ENCODE peak calls at places on chromosome 11, in five cellular contexts. One of them, this sample, is unnamed.

GRCh38 chr11:95680169-95680929 is 109.2 kb downstream of the FAM76B start:
- DNase-seq in tibial nerve: no peak
- DNase-seq in lower leg skin: no peak
- DNase-seq in ovary: no peak
- DNase-seq in adrenal gland: no peak
- DNase-seq in this sample: no peak

GRCh38 chr11:8003187-8003586 is 16.1 kb downstream of the EIF3F start:
- DNase-seq in tibial nerve: no peak
- DNase-seq in lower leg skin: peak
- DNase-seq in ovary: no peak
- DNase-seq in adrenal gland: peak
- DNase-seq in this sample: no peak

GRCh38 chr11:108672113-108672512 is 7.2 kb downstream of the DDX10 start:
- DNase-seq in tibial nerve: no peak
- DNase-seq in lower leg skin: no peak
- DNase-seq in ovary: peak
- DNase-seq in adrenal gland: no peak
- DNase-seq in this sample: no peak

GRCh38 chr11:128733440-128734115 is 39.7 kb downstream of the FLI1 start:
- DNase-seq in tibial nerve: no peak
- DNase-seq in lower leg skin: peak
- DNase-seq in ovary: no peak
- DNase-seq in adrenal gland: no peak
- DNase-seq in this sample: no peak

GRCh38 chr11:134585666-134586285 is 173.7 kb upstream of the B3GAT1 start:
- DNase-seq in tibial nerve: no peak
- DNase-seq in lower leg skin: no peak
- DNase-seq in ovary: no peak
- DNase-seq in adrenal gland: peak
- DNase-seq in this sample: no peak

GRCh38 chr11:19656140-19656541 is 56.5 kb upstream of the NAV2 start:
- DNase-seq in tibial nerve: no peak
- DNase-seq in lower leg skin: peak
- DNase-seq in ovary: no peak
- DNase-seq in adrenal gland: no peak
- DNase-seq in this sample: no peak

GRCh38 chr11:125999234-125999880 is 53.5 kb downstream of the VSIG10L2 start:
- DNase-seq in tibial nerve: no peak
- DNase-seq in lower leg skin: no peak
- DNase-seq in ovary: no peak
- DNase-seq in adrenal gland: no peak
- DNase-seq in this sample: no peak

GRCh38 chr11:93662177-93662575 is 694 bp downstream of the CEP295 start:
- DNase-seq in tibial nerve: no peak
- DNase-seq in lower leg skin: no peak
- DNase-seq in ovary: no peak
- DNase-seq in adrenal gland: no peak
- DNase-seq in this sample: no peak

GRCh38 chr11:8250981-8251620 is 12.6 kb downstream of the LMO1 start:
- DNase-seq in tibial nerve: peak
- DNase-seq in lower leg skin: peak
- DNase-seq in ovary: no peak
- DNase-seq in adrenal gland: peak
- DNase-seq in this sample: no peak

GRCh38 chr11:84398017-84398626 is 1112.0 kb upstream of the CCDC90B start:
- DNase-seq in tibial nerve: no peak
- DNase-seq in lower leg skin: no peak
- DNase-seq in ovary: no peak
- DNase-seq in adrenal gland: peak
- DNase-seq in this sample: no peak

GRCh38 chr11:109034341-109034696 is 369.4 kb downstream of the DDX10 start:
- DNase-seq in tibial nerve: no peak
- DNase-seq in lower leg skin: no peak
- DNase-seq in ovary: no peak
- DNase-seq in adrenal gland: no peak
- DNase-seq in this sample: no peak

GRCh38 chr11:34205326-34206035 is 100.1 kb downstream of the NAT10 start:
- DNase-seq in tibial nerve: no peak
- DNase-seq in lower leg skin: no peak
- DNase-seq in ovary: no peak
- DNase-seq in adrenal gland: no peak
- DNase-seq in this sample: no peak

GRCh38 chr11:29009426-29009825 is 901.2 kb downstream of the METTL15 start:
- DNase-seq in tibial nerve: no peak
- DNase-seq in lower leg skin: no peak
- DNase-seq in ovary: no peak
- DNase-seq in adrenal gland: no peak
- DNase-seq in this sample: no peak

GRCh38 chr11:76790251-76790650 is 7.1 kb downstream of the TSKU start:
- DNase-seq in tibial nerve: no peak
- DNase-seq in lower leg skin: peak
- DNase-seq in ovary: peak
- DNase-seq in adrenal gland: no peak
- DNase-seq in this sample: no peak

GRCh38 chr11:92199991-92200390 is 24.6 kb upstream of the FAT3 start:
- DNase-seq in tibial nerve: no peak
- DNase-seq in lower leg skin: no peak
- DNase-seq in ovary: no peak
- DNase-seq in adrenal gland: no peak
- DNase-seq in this sample: no peak

GRCh38 chr11:72369786-72370185 is 64.5 kb downstream of the CLPB start:
- DNase-seq in tibial nerve: no peak
- DNase-seq in lower leg skin: no peak
- DNase-seq in ovary: no peak
- DNase-seq in adrenal gland: no peak
- DNase-seq in this sample: no peak

GRCh38 chr11:199004-199581 is 6.2 kb downstream of the SCGB1C1 start:
- DNase-seq in tibial nerve: no peak
- DNase-seq in lower leg skin: peak
- DNase-seq in ovary: no peak
- DNase-seq in adrenal gland: peak
- DNase-seq in this sample: no peak

GRCh38 chr11:57368106-57368826 is 12.7 kb downstream of the PRG3 start:
- DNase-seq in tibial nerve: no peak
- DNase-seq in lower leg skin: no peak
- DNase-seq in ovary: no peak
- DNase-seq in adrenal gland: no peak
- DNase-seq in this sample: no peak

GRCh38 chr11:56089697-56090096 is 3.4 kb upstream of the OR8I2 start:
- DNase-seq in tibial nerve: no peak
- DNase-seq in lower leg skin: no peak
- DNase-seq in ovary: no peak
- DNase-seq in adrenal gland: no peak
- DNase-seq in this sample: no peak

GRCh38 chr11:27701262-27702105 is 1.2 kb upstream of the BDNF start:
- DNase-seq in tibial nerve: no peak
- DNase-seq in lower leg skin: peak
- DNase-seq in ovary: no peak
- DNase-seq in adrenal gland: no peak
- DNase-seq in this sample: no peak

GRCh38 chr11:95443386-95443785 is 212.4 kb upstream of the SESN3 start:
- DNase-seq in tibial nerve: no peak
- DNase-seq in lower leg skin: no peak
- DNase-seq in ovary: no peak
- DNase-seq in adrenal gland: no peak
- DNase-seq in this sample: no peak

GRCh38 chr11:117744471-117745280 is 52.3 kb downstream of the DSCAML1 start:
- DNase-seq in tibial nerve: no peak
- DNase-seq in lower leg skin: no peak
- DNase-seq in ovary: no peak
- DNase-seq in adrenal gland: no peak
- DNase-seq in this sample: no peak

GRCh38 chr11:119314748-119315138 is 2.2 kb downstream of the MCAM start:
- DNase-seq in tibial nerve: no peak
- DNase-seq in lower leg skin: no peak
- DNase-seq in ovary: no peak
- DNase-seq in adrenal gland: no peak
- DNase-seq in this sample: no peak

GRCh38 chr11:122362381-122362780 is 246.4 kb upstream of the BLID start:
- DNase-seq in tibial nerve: no peak
- DNase-seq in lower leg skin: no peak
- DNase-seq in ovary: no peak
- DNase-seq in adrenal gland: no peak
- DNase-seq in this sample: no peak

GRCh38 chr11:96393753-96394348 is 4.0 kb downstream of the JRKL start:
- DNase-seq in tibial nerve: no peak
- DNase-seq in lower leg skin: no peak
- DNase-seq in ovary: no peak
- DNase-seq in adrenal gland: no peak
- DNase-seq in this sample: no peak

GRCh38 chr11:8757533-8757932 is 74.9 kb downstream of the RPL27A start:
- DNase-seq in tibial nerve: no peak
- DNase-seq in lower leg skin: no peak
- DNase-seq in ovary: no peak
- DNase-seq in adrenal gland: peak
- DNase-seq in this sample: no peak

GRCh38 chr11:6746086-6746618 is 25.6 kb downstream of the OR2AG2 start:
- DNase-seq in tibial nerve: no peak
- DNase-seq in lower leg skin: no peak
- DNase-seq in ovary: no peak
- DNase-seq in adrenal gland: no peak
- DNase-seq in this sample: no peak

GRCh38 chr11:61815790-61816735 is 740 bp downstream of the FADS1 start:
- DNase-seq in tibial nerve: peak
- DNase-seq in lower leg skin: peak
- DNase-seq in ovary: peak
- DNase-seq in adrenal gland: peak
- DNase-seq in this sample: peak

GRCh38 chr11:61814242-61814957 is 2.4 kb downstream of the FADS1 start:
- DNase-seq in tibial nerve: no peak
- DNase-seq in lower leg skin: no peak
- DNase-seq in ovary: no peak
- DNase-seq in adrenal gland: peak
- DNase-seq in this sample: no peak

GRCh38 chr11:61817471-61818202 is 834 bp upstream of the FADS1 start:
- DNase-seq in tibial nerve: no peak
- DNase-seq in lower leg skin: no peak
- DNase-seq in ovary: no peak
- DNase-seq in adrenal gland: no peak
- DNase-seq in this sample: no peak

GRCh38 chr11:61814958-61815789 is 1.6 kb downstream of the FADS1 start:
- DNase-seq in tibial nerve: peak
- DNase-seq in lower leg skin: peak
- DNase-seq in ovary: peak
- DNase-seq in adrenal gland: peak
- DNase-seq in this sample: peak

GRCh38 chr11:61816736-61817455 is at the start of gene FADS1:
- DNase-seq in tibial nerve: peak
- DNase-seq in lower leg skin: peak
- DNase-seq in ovary: peak
- DNase-seq in adrenal gland: peak
- DNase-seq in this sample: peak
- TF ChIP-seq POLR2A in tibial nerve: peak
- TF ChIP-seq POLR2A in lower leg skin: no peak
- TF ChIP-seq POLR2A in ovary: peak
- TF ChIP-seq POLR2A in adrenal gland: peak
- TF ChIP-seq POLR2A in this sample: peak

DNA sequence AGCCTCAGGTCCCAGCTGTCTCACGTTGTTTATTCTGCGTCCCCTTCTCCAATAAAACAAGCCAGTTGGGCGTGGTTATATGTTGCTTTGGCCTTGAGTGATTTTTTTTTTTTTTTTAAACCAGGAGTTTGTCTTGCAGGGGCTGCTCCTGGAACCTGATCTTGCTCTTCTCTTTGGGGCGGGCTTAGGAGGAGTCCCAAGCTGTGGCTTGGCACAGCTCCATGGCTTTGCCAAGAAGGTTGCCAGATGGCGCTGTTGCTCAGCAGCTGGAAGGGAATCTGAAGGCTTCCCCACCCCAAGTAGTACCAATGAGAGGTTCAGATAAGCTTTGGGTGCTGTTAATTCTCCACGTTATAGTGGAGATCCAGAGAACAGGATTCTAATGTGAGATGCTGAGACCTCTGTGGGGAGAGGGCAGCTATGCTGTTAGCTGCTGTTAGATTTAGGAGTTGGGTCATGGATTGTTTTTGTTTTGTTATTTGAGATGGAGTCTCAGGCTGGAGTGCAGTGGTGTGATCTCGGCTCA is 2.0 kb upstream of the FERMT3 start:
- DNase-seq in tibial nerve: peak
- DNase-seq in lower leg skin: peak
- DNase-seq in ovary: peak
- DNase-seq in adrenal gland: peak
- DNase-seq in this sample: peak
- TF ChIP-seq POLR2A in tibial nerve: no peak
- TF ChIP-seq POLR2A in lower leg skin: no peak
- TF ChIP-seq POLR2A in ovary: no peak
- TF ChIP-seq POLR2A in adrenal gland: no peak
- TF ChIP-seq POLR2A in this sample: no peak

GRCh38 chr11:71240865-71241691 is 11.3 kb downstream of the SHANK2 start:
- DNase-seq in tibial nerve: peak
- DNase-seq in lower leg skin: peak
- DNase-seq in ovary: no peak
- DNase-seq in adrenal gland: peak
- DNase-seq in this sample: no peak
- TF ChIP-seq POLR2A in tibial nerve: no peak
- TF ChIP-seq POLR2A in lower leg skin: no peak
- TF ChIP-seq POLR2A in ovary: no peak
- TF ChIP-seq POLR2A in adrenal gland: no peak
- TF ChIP-seq POLR2A in this sample: no peak

GRCh38 chr11:1922411-1923113 is 3.1 kb downstream of the TNNT3 start:
- DNase-seq in tibial nerve: no peak
- DNase-seq in lower leg skin: no peak
- DNase-seq in ovary: no peak
- DNase-seq in adrenal gland: no peak
- DNase-seq in this sample: no peak
- TF ChIP-seq POLR2A in tibial nerve: no peak
- TF ChIP-seq POLR2A in lower leg skin: no peak
- TF ChIP-seq POLR2A in ovary: no peak
- TF ChIP-seq POLR2A in adrenal gland: no peak
- TF ChIP-seq POLR2A in this sample: no peak

GRCh38 chr11:64358907-64359711 is at the start of gene RPS6KA4:
- DNase-seq in tibial nerve: peak
- DNase-seq in lower leg skin: no peak
- DNase-seq in ovary: peak
- DNase-seq in adrenal gland: no peak
- DNase-seq in this sample: peak
- TF ChIP-seq POLR2A in tibial nerve: peak
- TF ChIP-seq POLR2A in lower leg skin: no peak
- TF ChIP-seq POLR2A in ovary: peak
- TF ChIP-seq POLR2A in adrenal gland: peak
- TF ChIP-seq POLR2A in this sample: peak

DNA sequence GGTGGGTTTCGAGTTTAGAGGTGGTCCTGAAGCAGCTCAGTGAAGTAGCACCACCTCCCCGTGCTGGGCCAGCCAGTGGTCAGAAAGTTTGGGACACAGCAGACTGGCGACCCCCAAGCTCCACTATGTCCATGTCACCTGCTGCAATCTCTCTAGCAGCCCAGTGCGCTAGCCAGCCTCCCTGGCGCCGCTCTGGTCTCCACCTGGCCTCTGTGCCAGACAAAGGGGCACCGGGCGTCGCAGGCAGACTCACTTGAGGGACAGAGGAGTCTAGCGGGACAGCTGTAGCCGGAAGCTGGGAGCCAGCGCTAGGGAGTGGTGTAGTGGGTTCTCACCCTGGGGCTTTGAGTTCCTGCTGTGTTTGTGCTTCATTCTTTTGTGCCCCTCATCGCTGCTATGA is 25.5 kb downstream of the MYBPC3 start:
- DNase-seq in tibial nerve: no peak
- DNase-seq in lower leg skin: no peak
- DNase-seq in ovary: no peak
- DNase-seq in adrenal gland: no peak
- DNase-seq in this sample: no peak
- TF ChIP-seq POLR2A in tibial nerve: no peak
- TF ChIP-seq POLR2A in lower leg skin: no peak
- TF ChIP-seq POLR2A in ovary: no peak
- TF ChIP-seq POLR2A in adrenal gland: no peak
- TF ChIP-seq POLR2A in this sample: no peak

GRCh38 chr11:120566176-120566575 is 54.6 kb downstream of the GRIK4 start:
- DNase-seq in tibial nerve: no peak
- DNase-seq in lower leg skin: no peak
- DNase-seq in ovary: no peak
- DNase-seq in adrenal gland: peak
- DNase-seq in this sample: peak
- TF ChIP-seq POLR2A in tibial nerve: no peak
- TF ChIP-seq POLR2A in lower leg skin: no peak
- TF ChIP-seq POLR2A in ovary: no peak
- TF ChIP-seq POLR2A in adrenal gland: no peak
- TF ChIP-seq POLR2A in this sample: no peak